ENCODE peak calls at places on chromosome 4, in six cellular contexts. P is effector memory CD8-positive, alpha-beta T cell; N is RWPE2; F is stimulated activated naive B cell treated with anti-CD40 and anti-IgM and Interleukin-4, amounts not matched to agents 10 μg/mL and 1 μg/mL and 100 μg/mL, for 72 hours; H is pancreas; G is omental fat pad. T is an unnamed sample.

GRCh38 chr4:103032575-103032974 is 13.1 kb upstream of the SLC9B1 start:
- ATAC-seq in P (no peak), N (peak; percentile 72), F (peak; percentile 58), H (peak; percentile 87), G (peak; percentile 70), T (no peak)

GRCh38 chr4:112830753-112831386 is 193.9 kb downstream of the LARP7 start:
- ATAC-seq in P (no peak), N (no peak), F (no peak), H (no peak), G (no peak), T (no peak)

GRCh38 chr4:4488405-4489404 is 53.1 kb downstream of the STX18 start:
- ATAC-seq in P (peak; percentile 98), N (peak; percentile 99), F (peak; percentile 95), H (peak; percentile 94), G (peak; percentile 87), T (peak; percentile 92)

GRCh38 chr4:176319237-176319703 is 496 bp upstream of the SPCS3 start:
- ATAC-seq in P (no peak), N (peak; percentile 12), F (no peak), H (peak; percentile 15), G (peak; percentile 5), T (no peak)

GRCh38 chr4:40197879-40198689 is 1.3 kb downstream of the RHOH start:
- ATAC-seq in P (peak; percentile 48), N (no peak), F (peak; percentile 32), H (no peak), G (no peak), T (no peak)

GRCh38 chr4:87679449-87680169 is 29.5 kb downstream of the DMP1 start:
- ATAC-seq in P (no peak), N (no peak), F (no peak), H (peak; percentile 81), G (peak; percentile 63), T (no peak)

GRCh38 chr4:154009191-154009590 is 220.3 kb upstream of the SFRP2 start:
- ATAC-seq in P (no peak), N (peak; percentile 69), F (no peak), H (no peak), G (no peak), T (no peak)

GRCh38 chr4:88018471-88018870 is 11.0 kb downstream of the PKD2 start:
- ATAC-seq in P (no peak), N (no peak), F (no peak), H (peak; percentile 81), G (no peak), T (no peak)

GRCh38 chr4:189146994-189147929 is 793.4 kb upstream of the FRG1 start:
- ATAC-seq in P (no peak), N (no peak), F (no peak), H (no peak), G (no peak), T (no peak)

GRCh38 chr4:152014280-152014679 is 253.5 kb upstream of the GATB start:
- ATAC-seq in P (peak; percentile 86), N (no peak), F (peak; percentile 87), H (no peak), G (no peak), T (no peak)

GRCh38 chr4:108244576-108244975 is 75.8 kb upstream of the LEF1 start:
- ATAC-seq in P (no peak), N (no peak), F (no peak), H (no peak), G (no peak), T (no peak)

GRCh38 chr4:54819044-54819443 is 161.3 kb downstream of the KIT start:
- ATAC-seq in P (peak; percentile 47), N (no peak), F (no peak), H (no peak), G (no peak), T (no peak)

GRCh38 chr4:147772056-147772455 is 40.2 kb downstream of the ARHGAP10 start:
- ATAC-seq in P (no peak), N (no peak), F (no peak), H (peak; percentile 80), G (no peak), T (no peak)

GRCh38 chr4:128393111-128393704 is 105.6 kb upstream of the PGRMC2 start:
- ATAC-seq in P (no peak), N (peak; percentile 19), F (no peak), H (peak; percentile 86), G (peak; percentile 79), T (no peak)

GRCh38 chr4:169189372-169189771 is 81.4 kb downstream of the SH3RF1 start:
- ATAC-seq in P (no peak), N (no peak), F (no peak), H (no peak), G (no peak), T (no peak)

GRCh38 chr4:82601242-82602015 is 39.6 kb upstream of the TMEM150C start:
- ATAC-seq in P (no peak), N (no peak), F (no peak), H (no peak), G (no peak), T (no peak)

GRCh38 chr4:182143822-182144620 is 99.2 kb upstream of the TENM3 start:
- ATAC-seq in P (no peak), N (peak; percentile 58), F (no peak), H (peak; percentile 69), G (peak; percentile 82), T (peak; percentile 68)

GRCh38 chr4:128306992-128307581 is 19.5 kb upstream of the PGRMC2 start:
- ATAC-seq in P (no peak), N (no peak), F (no peak), H (peak; percentile 53), G (no peak), T (no peak)

GRCh38 chr4:87502580-87503238 is 26.5 kb downstream of the SPARCL1 start:
- ATAC-seq in P (no peak), N (no peak), F (no peak), H (peak; percentile 76), G (no peak), T (peak; percentile 46)

GRCh38 chr4:145203400-145203799 is 23.0 kb upstream of the OTUD4 start:
- ATAC-seq in P (no peak), N (no peak), F (no peak), H (no peak), G (peak; percentile 62), T (no peak)

GRCh38 chr4:6134612-6135220 is 65.6 kb downstream of the JAKMIP1 start:
- ATAC-seq in P (peak; percentile 100), N (peak; percentile 49), F (peak; percentile 55), H (no peak), G (no peak), T (peak; percentile 59)

GRCh38 chr4:7811536-7812190 is 128.0 kb downstream of the AFAP1 start:
- ATAC-seq in P (no peak), N (no peak), F (no peak), H (no peak), G (no peak), T (no peak)

GRCh38 chr4:54550415-54551171 is 107.2 kb upstream of the KIT start:
- ATAC-seq in P (no peak), N (no peak), F (no peak), H (no peak), G (no peak), T (no peak)

GRCh38 chr4:141246683-141247429 is 26.2 kb downstream of the ZNF330 start:
- ATAC-seq in P (no peak), N (peak; percentile 70), F (no peak), H (no peak), G (no peak), T (no peak)

GRCh38 chr4:21543514-21543913 is 405.1 kb downstream of the KCNIP4 start:
- ATAC-seq in P (no peak), N (no peak), F (no peak), H (no peak), G (no peak), T (no peak)

GRCh38 chr4:89249313-89249712 is 58.3 kb downstream of the GPRIN3 start:
- ATAC-seq in P (no peak), N (no peak), F (no peak), H (peak; percentile 8), G (no peak), T (no peak)

GRCh38 chr4:94516999-94517398 is 65.3 kb downstream of the PDLIM5 start:
- ATAC-seq in P (no peak), N (peak; percentile 67), F (no peak), H (no peak), G (no peak), T (no peak)

GRCh38 chr4:89296399-89296798 is 11.2 kb downstream of the GPRIN3 start:
- ATAC-seq in P (no peak), N (no peak), F (no peak), H (peak; percentile 69), G (no peak), T (no peak)

GRCh38 chr4:78293841-78294301 is 236.7 kb downstream of the FRAS1 start:
- ATAC-seq in P (no peak), N (peak; percentile 53), F (no peak), H (no peak), G (no peak), T (no peak)

GRCh38 chr4:113756005-113756410 is 5.5 kb downstream of the CAMK2D start:
- ATAC-seq in P (no peak), N (peak; percentile 79), F (peak; percentile 91), H (no peak), G (no peak), T (peak; percentile 27)

GRCh38 chr4:41526628-41527027 is 11.3 kb upstream of the LIMCH1 start:
- ATAC-seq in P (no peak), N (peak; percentile 29), F (no peak), H (no peak), G (no peak), T (no peak)

GRCh38 chr4:77025643-77026321 is 50.0 kb downstream of the CCNI start:
- ATAC-seq in P (no peak), N (no peak), F (peak; percentile 94), H (no peak), G (no peak), T (no peak)

GRCh38 chr4:169615467-169616106 is 3.2 kb upstream of the NEK1 start:
- ATAC-seq in P (no peak), N (no peak), F (no peak), H (no peak), G (no peak), T (no peak)

GRCh38 chr4:150820409-150820808 is 194.7 kb downstream of the LRBA start:
- ATAC-seq in P (no peak), N (no peak), F (no peak), H (no peak), G (no peak), T (no peak)

GRCh38 chr4:40238700-40239548 is 42.1 kb downstream of the RHOH start:
- ATAC-seq in P (peak; percentile 93), N (no peak), F (peak; percentile 28), H (no peak), G (no peak), T (peak; percentile 69)

T was measured in esophagus mucosa.